ENCODE peak calls at places on chromosomes 4 and X, in eight cellular contexts. D, J, R, G, T, Z, H and B are unnamed samples.
A peak's percentile ranks its signal among the peaks of the same experiment; 100 is the strongest.

GRCh38 chr4:113476800-113477199 is 284.7 kb downstream of the CAMK2D start:
- DNase-seq in H (no peak), D (no peak), G (peak; percentile 3), Z (no peak), J (no peak), R (no peak), T (peak; percentile 65), B (no peak)

GRCh38 chr4:48334900-48335384 is 6.4 kb upstream of the SLAIN2 start:
- DNase-seq in H (no peak), J (no peak), T (no peak), G (peak; percentile 36), D (no peak), Z (no peak), R (no peak), B (no peak)

GRCh38 chrX:39836802-39837420 is 260.8 kb downstream of the BCOR start:
- DNase-seq in H (no peak), T (peak; percentile 22), D (no peak), R (no peak), G (no peak), Z (no peak), J (no peak), B (no peak)

GRCh38 chrX:9807355-9808182 is 21.3 kb downstream of the SHROOM2 start:
- DNase-seq in H (no peak), G (no peak), T (no peak), J (no peak), R (no peak), Z (no peak), D (no peak), B (no peak)

GRCh38 chrX:20739038-20739745 is 472.5 kb upstream of the RPS6KA3 start:
- DNase-seq in J (no peak), G (no peak), R (no peak), T (no peak), H (no peak), D (no peak), Z (no peak), B (no peak)

GRCh38 chr4:11299016-11299415 is 129.7 kb downstream of the HS3ST1 start:
- DNase-seq in J (no peak), Z (no peak), T (no peak), D (no peak), G (no peak), H (no peak), R (no peak), B (no peak)

GRCh38 chr4:138186264-138186663 is 55.9 kb downstream of the SLC7A11 start:
- DNase-seq in R (no peak), T (no peak), H (no peak), D (no peak), Z (no peak), G (no peak), J (no peak), B (no peak)

GRCh38 chr4:65917486-65917885 is 247.2 kb upstream of the EPHA5 start:
- DNase-seq in Z (no peak), G (peak; percentile 0), J (no peak), H (no peak), T (no peak), R (no peak), D (no peak), B (no peak)

GRCh38 chr4:83252782-83253405 is 31.7 kb downstream of the COQ2 start:
- DNase-seq in H (peak; percentile 29), T (peak; percentile 84), J (peak; percentile 68), Z (peak; percentile 61), G (peak; percentile 55), D (peak; percentile 57), R (no peak), B (peak; percentile 67)

GRCh38 chr4:80097395-80098177 is 24.6 kb upstream of the ANTXR2 start:
- DNase-seq in G (peak; percentile 84), T (no peak), D (no peak), H (no peak), Z (no peak), R (no peak), J (no peak), B (no peak)

GRCh38 chr4:26368685-26369084 is 47.9 kb downstream of the RBPJ start:
- DNase-seq in D (no peak), J (no peak), R (no peak), H (no peak), T (no peak), Z (no peak), G (no peak), B (no peak)